ENCODE peak calls at places on chromosome 13, in six cellular contexts. One of them, this sample, is unnamed.

GRCh38 chr13:112457081-112457480 is 80.9 kb downstream of the SPACA7 start:
- DNase-seq in ascending aorta: no peak
- DNase-seq in coronary artery: no peak
- DNase-seq in uterus: no peak
- DNase-seq in IMR-90: no peak
- DNase-seq in foreskin fibroblast: no peak
- DNase-seq in this sample: no peak

GRCh38 chr13:42819712-42820111 is 38.3 kb downstream of the FAM216B start:
- DNase-seq in ascending aorta: no peak
- DNase-seq in coronary artery: no peak
- DNase-seq in uterus: no peak
- DNase-seq in IMR-90: no peak
- DNase-seq in foreskin fibroblast: no peak
- DNase-seq in this sample: no peak

GRCh38 chr13:42894765-42895181 is 97.3 kb downstream of the EPSTI1 start:
- DNase-seq in ascending aorta: no peak
- DNase-seq in coronary artery: no peak
- DNase-seq in uterus: no peak
- DNase-seq in IMR-90: peak; percentile 36
- DNase-seq in foreskin fibroblast: peak; percentile 74
- DNase-seq in this sample: peak; percentile 62

GRCh38 chr13:60448907-60449510 is 52.0 kb downstream of the TDRD3 start:
- DNase-seq in ascending aorta: no peak
- DNase-seq in coronary artery: no peak
- DNase-seq in uterus: no peak
- DNase-seq in IMR-90: peak; percentile 68
- DNase-seq in foreskin fibroblast: peak; percentile 67
- DNase-seq in this sample: peak; percentile 62

GRCh38 chr13:113451951-113452421 is 1.3 kb downstream of the ADPRHL1 start:
- DNase-seq in ascending aorta: no peak
- DNase-seq in coronary artery: no peak
- DNase-seq in uterus: no peak
- DNase-seq in IMR-90: no peak
- DNase-seq in foreskin fibroblast: no peak
- DNase-seq in this sample: no peak

GRCh38 chr13:43924549-43925245 is 45.0 kb downstream of the LACC1 start:
- DNase-seq in ascending aorta: no peak
- DNase-seq in coronary artery: no peak
- DNase-seq in uterus: no peak
- DNase-seq in IMR-90: no peak
- DNase-seq in foreskin fibroblast: no peak
- DNase-seq in this sample: no peak

GRCh38 chr13:35557475-35557874 is 81.0 kb upstream of the MAB21L1 start:
- DNase-seq in ascending aorta: no peak
- DNase-seq in coronary artery: no peak
- DNase-seq in uterus: no peak
- DNase-seq in IMR-90: no peak
- DNase-seq in foreskin fibroblast: no peak
- DNase-seq in this sample: no peak

GRCh38 chr13:32804673-32805260 is 211.5 kb upstream of the KL start:
- DNase-seq in ascending aorta: no peak
- DNase-seq in coronary artery: no peak
- DNase-seq in uterus: no peak
- DNase-seq in IMR-90: peak; percentile 51
- DNase-seq in foreskin fibroblast: peak; percentile 61
- DNase-seq in this sample: no peak

GRCh38 chr13:106533101-106533939 is 2.1 kb downstream of the EFNB2 start:
- DNase-seq in ascending aorta: no peak
- DNase-seq in coronary artery: peak; percentile 83
- DNase-seq in uterus: peak; percentile 76
- DNase-seq in IMR-90: peak; percentile 78
- DNase-seq in foreskin fibroblast: peak; percentile 96
- DNase-seq in this sample: peak; percentile 78

GRCh38 chr13:107395927-107396757 is 819.2 kb downstream of the LIG4 start:
- DNase-seq in ascending aorta: no peak
- DNase-seq in coronary artery: no peak
- DNase-seq in uterus: no peak
- DNase-seq in IMR-90: no peak
- DNase-seq in foreskin fibroblast: no peak
- DNase-seq in this sample: no peak

GRCh38 chr13:50844181-50844875 is 836 bp upstream of the DLEU7 start:
- DNase-seq in ascending aorta: no peak
- DNase-seq in coronary artery: no peak
- DNase-seq in uterus: no peak
- DNase-seq in IMR-90: no peak
- DNase-seq in foreskin fibroblast: peak; percentile 33
- DNase-seq in this sample: no peak
- H3K4me3 ChIP-seq in ascending aorta: no peak overlapping the region
- H3K4me3 ChIP-seq in coronary artery: no peak overlapping the region
- H3K4me3 ChIP-seq in uterus: no peak overlapping the region
- H3K4me3 ChIP-seq in IMR-90: no peak overlapping the region
- H3K4me3 ChIP-seq in foreskin fibroblast: no peak overlapping the region
- H3K4me3 ChIP-seq in this sample: no peak overlapping the region

DNA sequence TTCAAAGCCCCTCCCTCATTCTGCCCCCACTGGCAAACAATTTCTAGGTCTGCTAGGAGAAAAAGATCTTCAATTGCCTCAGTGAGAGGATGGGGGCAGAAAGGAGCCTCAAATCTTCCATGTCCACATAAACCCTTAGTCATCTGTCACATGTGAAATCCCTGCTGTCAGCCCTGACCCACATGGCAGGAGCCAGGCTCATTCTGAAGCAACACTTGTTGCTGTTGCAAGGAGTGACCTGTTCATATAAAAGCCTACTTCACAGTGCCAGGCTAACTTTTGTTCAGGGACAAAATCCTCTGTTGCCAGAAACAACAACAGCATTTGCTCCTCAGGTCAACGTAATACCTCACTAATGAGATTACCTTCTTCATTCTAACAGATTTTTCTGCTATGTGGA is 70.5 kb downstream of the IRS2 start:
- DNase-seq in ascending aorta: no peak
- DNase-seq in coronary artery: no peak
- DNase-seq in uterus: no peak
- DNase-seq in IMR-90: peak; percentile 5
- DNase-seq in foreskin fibroblast: peak; percentile 85
- DNase-seq in this sample: peak; percentile 55
- TF ChIP-seq CTCF in ascending aorta: no peak
- TF ChIP-seq CTCF in coronary artery: no peak
- TF ChIP-seq CTCF in uterus: no peak
- TF ChIP-seq CTCF in IMR-90: no peak
- TF ChIP-seq CTCF in foreskin fibroblast: no peak
- TF ChIP-seq CTCF in this sample: peak; percentile 3

GRCh38 chr13:26476111-26476743 is 81.3 kb upstream of the WASF3 start:
- DNase-seq in ascending aorta: no peak
- DNase-seq in coronary artery: no peak
- DNase-seq in uterus: no peak
- DNase-seq in IMR-90: peak; percentile 50
- DNase-seq in foreskin fibroblast: peak; percentile 36
- DNase-seq in this sample: peak; percentile 71
- H3K4me3 ChIP-seq in ascending aorta: no peak overlapping the region
- H3K4me3 ChIP-seq in coronary artery: no peak overlapping the region
- H3K4me3 ChIP-seq in uterus: no peak overlapping the region
- H3K4me3 ChIP-seq in IMR-90: peak overlapping the region; percentile 6
- H3K4me3 ChIP-seq in foreskin fibroblast: no peak overlapping the region
- H3K4me3 ChIP-seq in this sample: peak overlapping the region; percentile 52

DNA sequence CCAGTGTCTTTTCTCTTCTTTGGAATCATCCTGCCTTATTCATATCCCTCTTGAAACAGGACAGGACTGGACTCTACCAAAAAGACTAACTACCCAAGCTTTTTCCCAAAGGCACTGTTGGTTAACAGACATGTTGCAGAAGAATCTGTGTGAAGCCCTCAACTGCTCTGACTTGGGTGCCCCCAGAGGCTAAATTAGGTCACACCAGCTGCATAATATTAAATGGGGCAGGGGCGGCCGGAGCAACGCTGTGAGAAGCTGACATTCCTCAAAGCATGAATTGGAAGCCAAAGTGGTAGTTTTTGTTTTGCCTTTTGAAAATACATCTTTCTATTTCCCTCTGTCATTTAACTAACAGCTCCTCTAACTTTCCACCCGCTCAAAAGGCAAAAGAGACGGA is 185.9 kb downstream of the LHFPL6 start:
- DNase-seq in ascending aorta: no peak
- DNase-seq in coronary artery: no peak
- DNase-seq in uterus: no peak
- DNase-seq in IMR-90: no peak
- DNase-seq in foreskin fibroblast: peak; percentile 20
- DNase-seq in this sample: no peak
- TF ChIP-seq CTCF in ascending aorta: peak; percentile 20
- TF ChIP-seq CTCF in coronary artery: no peak
- TF ChIP-seq CTCF in uterus: no peak
- TF ChIP-seq CTCF in IMR-90: peak; percentile 22
- TF ChIP-seq CTCF in foreskin fibroblast: peak; percentile 5
- TF ChIP-seq CTCF in this sample: peak; percentile 33

DNA sequence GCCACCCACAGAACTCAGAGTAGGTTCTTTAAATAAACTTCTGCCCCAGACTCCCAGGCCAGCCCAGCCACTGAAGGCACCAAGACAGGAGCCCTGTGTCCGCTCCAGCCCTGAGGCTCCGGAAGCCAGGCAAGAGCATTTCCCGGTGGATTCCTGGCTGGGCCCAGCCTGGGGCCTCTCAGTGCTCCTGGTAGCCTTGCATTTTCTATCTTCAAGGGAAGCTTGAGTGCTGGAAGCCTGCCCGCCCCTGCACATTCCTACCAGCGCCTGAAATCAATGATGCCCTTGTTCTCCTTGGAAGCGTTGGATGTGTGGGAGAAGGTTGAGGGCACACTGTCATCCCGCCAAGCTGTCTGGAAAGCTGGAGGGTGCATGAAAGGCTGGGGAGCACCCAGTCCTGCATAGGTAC is 70.3 kb downstream of the ALOX5AP start:
- DNase-seq in ascending aorta: no peak
- DNase-seq in coronary artery: no peak
- DNase-seq in uterus: no peak
- DNase-seq in IMR-90: peak; percentile 59
- DNase-seq in foreskin fibroblast: no peak
- DNase-seq in this sample: no peak
- H3K4me3 ChIP-seq in ascending aorta: no peak overlapping the region
- H3K4me3 ChIP-seq in coronary artery: no peak overlapping the region
- H3K4me3 ChIP-seq in uterus: no peak overlapping the region
- H3K4me3 ChIP-seq in IMR-90: no peak overlapping the region
- H3K4me3 ChIP-seq in foreskin fibroblast: no peak overlapping the region
- H3K4me3 ChIP-seq in this sample: no peak overlapping the region

This sample was measured in AG10803.